ENCODE peak calls at places on chromosomes 5 and 9, in eight cellular contexts. W is effector memory CD4-positive, alpha-beta T cell; K is CD8-positive, alpha-beta T cell; O is K562; Z is MM.1S; I is aorta; R is IMR-90; C is iPS DF 6.9. D is an unnamed sample.

GRCh38 chr9:114291886-114292590 is 30.9 kb upstream of the ORM1 start:
- DNase-seq in W (no peak), K (no peak), O (no peak), Z (no peak), I (peak), R (no peak), C (no peak), D (no peak)

GRCh38 chr5:33852837-33853236 is 39.0 kb downstream of the ADAMTS12 start:
- DNase-seq in W (no peak), K (no peak), O (no peak), Z (no peak), I (no peak), R (no peak), C (no peak), D (no peak)

GRCh38 chr9:36204906-36205547 is 14.3 kb downstream of the CLTA start:
- DNase-seq in W (no peak), K (no peak), O (peak), Z (no peak), I (no peak), R (no peak), C (no peak), D (no peak)

GRCh38 chr5:32707394-32707997 is 3.6 kb upstream of the NPR3 start:
- DNase-seq in W (no peak), K (no peak), O (peak), Z (peak), I (no peak), R (peak), C (no peak), D (no peak)

GRCh38 chr5:218457-219289 is 553 bp downstream of the SDHA start:
- DNase-seq in W (no peak), K (no peak), O (peak), Z (peak), I (peak), R (peak), C (no peak), D (no peak)

GRCh38 chr5:169296456-169297220 is 4.3 kb downstream of the SLIT3 start:
- DNase-seq in W (no peak), K (no peak), O (no peak), Z (no peak), I (no peak), R (no peak), C (no peak), D (no peak)

GRCh38 chr9:8877753-8878494 is 1078.3 kb upstream of the DMAC1 start:
- DNase-seq in W (no peak), K (no peak), O (no peak), Z (no peak), I (no peak), R (no peak), C (no peak), D (no peak)

GRCh38 chr5:171711631-171712030 is 74.0 kb upstream of the SMIM23 start:
- DNase-seq in W (no peak), K (no peak), O (no peak), Z (no peak), I (no peak), R (no peak), C (no peak), D (no peak)

GRCh38 chr9:134066546-134066922 is 1.3 kb downstream of the BRD3 start:
- DNase-seq in W (no peak), K (no peak), O (peak), Z (no peak), I (no peak), R (peak), C (no peak), D (no peak)

GRCh38 chr9:135525241-135526088 is 4.2 kb downstream of the LCN1 start:
- DNase-seq in W (no peak), K (no peak), O (no peak), Z (no peak), I (no peak), R (no peak), C (no peak), D (no peak)

GRCh38 chr9:132957805-132958204 is 13.4 kb upstream of the TSC1 start:
- DNase-seq in W (no peak), K (no peak), O (no peak), Z (no peak), I (no peak), R (no peak), C (no peak), D (no peak)

GRCh38 chr5:15249152-15249551 is 250.8 kb upstream of the FBXL7 start:
- DNase-seq in W (no peak), K (no peak), O (no peak), Z (peak), I (no peak), R (peak), C (no peak), D (peak)

GRCh38 chr9:91567642-91568274 is 144.1 kb upstream of the NFIL3 start:
- DNase-seq in W (no peak), K (no peak), O (no peak), Z (no peak), I (no peak), R (no peak), C (no peak), D (no peak)

GRCh38 chr9:137227057-137227852 is at the start of gene RNF224:
- DNase-seq in W (peak), K (peak), O (peak), Z (peak), I (peak), R (peak), C (no peak), D (peak)

GRCh38 chr9:127013597-127013996 is 99.0 kb downstream of the RALGPS1 start:
- DNase-seq in W (no peak), K (no peak), O (no peak), Z (no peak), I (no peak), R (no peak), C (no peak), D (no peak)

GRCh38 chr5:129807162-129807814 is 59.4 kb downstream of the MINAR2 start:
- DNase-seq in W (no peak), K (no peak), O (no peak), Z (no peak), I (no peak), R (no peak), C (no peak), D (no peak)

GRCh38 chr5:73709536-73710129 is 83.6 kb downstream of the ARHGEF28 start:
- DNase-seq in W (no peak), K (no peak), O (no peak), Z (no peak), I (no peak), R (peak), C (no peak), D (no peak)

GRCh38 chr5:137218471-137218870 is 280.7 kb downstream of the SPOCK1 start:
- DNase-seq in W (no peak), K (no peak), O (no peak), Z (no peak), I (no peak), R (peak), C (no peak), D (no peak)

GRCh38 chr5:107121793-107122519 is 548.8 kb downstream of the EFNA5 start:
- DNase-seq in W (no peak), K (no peak), O (no peak), Z (no peak), I (no peak), R (no peak), C (no peak), D (no peak)

GRCh38 chr9:132241840-132242620 is 80.2 kb downstream of the NTNG2 start:
- DNase-seq in W (peak), K (no peak), O (no peak), Z (peak), I (peak), R (no peak), C (no peak), D (no peak)

GRCh38 chr5:82584631-82585030 is 306.5 kb upstream of the RPS23 start:
- DNase-seq in W (no peak), K (no peak), O (no peak), Z (no peak), I (peak), R (no peak), C (no peak), D (no peak)

GRCh38 chr9:137243626-137244485 is 2.8 kb downstream of the TUBB4B start:
- DNase-seq in W (no peak), K (no peak), O (no peak), Z (no peak), I (no peak), R (no peak), C (no peak), D (no peak)

GRCh38 chr5:112232651-112233050 is 186.4 kb downstream of the EPB41L4A start:
- DNase-seq in W (no peak), K (no peak), O (no peak), Z (no peak), I (no peak), R (no peak), C (no peak), D (no peak)

GRCh38 chr9:93911136-93911745 is 43.9 kb downstream of the BARX1 start:
- DNase-seq in W (no peak), K (no peak), O (no peak), Z (no peak), I (no peak), R (no peak), C (no peak), D (no peak)

GRCh38 chr5:36344900-36345299 is 43.2 kb upstream of the RANBP3L start:
- DNase-seq in W (no peak), K (no peak), O (no peak), Z (no peak), I (no peak), R (no peak), C (no peak), D (no peak)

GRCh38 chr5:116685931-116686330 is 111.3 kb upstream of the SEMA6A start:
- DNase-seq in W (no peak), K (no peak), O (no peak), Z (no peak), I (no peak), R (no peak), C (no peak), D (no peak)

GRCh38 chr9:73199886-73200285 is 48.2 kb downstream of the ANXA1 start:
- DNase-seq in W (no peak), K (no peak), O (peak), Z (no peak), I (no peak), R (no peak), C (no peak), D (no peak)

GRCh38 chr9:6007770-6008168 is 7.7 kb downstream of the RANBP6 start:
- DNase-seq in W (peak), K (peak), O (peak), Z (peak), I (peak), R (peak), C (no peak), D (no peak)
- H3K27ac ChIP-seq in W (peak), K (peak), O (peak), Z (peak), I (peak), R (peak), C (no peak), D (no peak)

GRCh38 chr5:149641000-149641576 is 59.8 kb downstream of the ARHGEF37 start:
- DNase-seq in W (no peak), K (no peak), O (peak), Z (no peak), I (no peak), R (peak), C (no peak), D (no peak)
- H3K27ac ChIP-seq in W (no peak), K (no peak), O (peak), Z (no peak), I (no peak), R (no peak), C (no peak), D (no peak)

DNA sequence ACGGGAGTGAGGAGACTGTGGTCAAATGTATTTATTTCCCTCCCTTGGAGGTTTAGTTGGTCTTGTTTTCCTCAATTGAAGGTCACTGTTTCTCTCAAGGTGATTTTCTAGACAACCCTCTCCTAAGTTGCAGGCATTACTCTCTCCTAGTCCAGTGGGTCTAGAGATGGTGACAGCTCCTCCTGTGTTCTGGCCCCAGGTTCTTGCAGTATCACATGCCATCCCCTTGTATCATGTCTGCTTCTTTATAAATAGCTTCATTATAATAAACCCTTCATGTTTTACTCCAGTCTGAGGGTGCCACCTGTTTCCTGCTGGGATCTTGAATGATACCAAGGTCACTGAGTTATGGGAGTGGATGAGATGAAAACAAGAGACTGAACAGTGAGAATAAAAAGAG is 208.0 kb upstream of the KCNN2 start:
- DNase-seq in W (no peak), K (no peak), O (no peak), Z (no peak), I (no peak), R (no peak), C (no peak), D (no peak)
- H3K27ac ChIP-seq in W (no peak), K (no peak), O (no peak), Z (no peak), I (no peak), R (no peak), C (no peak), D (no peak)

GRCh38 chr5:177453852-177454396 is 7.3 kb downstream of the PRR7 start:
- DNase-seq in W (no peak), K (no peak), O (no peak), Z (no peak), I (peak), R (no peak), C (no peak), D (no peak)
- H3K27ac ChIP-seq in W (peak), K (peak), O (no peak), Z (no peak), I (no peak), R (no peak), C (no peak), D (peak)

D was measured in AG04450.